ENCODE peak calls at places on chromosomes 7 and 10, in six cellular contexts. I, V, M, N, Z and L are unnamed samples.

GRCh38 chr7:93817004-93817403 is 73.5 kb downstream of the TFPI2 start:
- DNase-seq in I (no peak), V (no peak), M (no peak), N (no peak), Z (no peak), L (no peak)

GRCh38 chr10:30384051-30384674 is 35.1 kb upstream of the MTPAP start:
- DNase-seq in I (no peak), V (no peak), M (no peak), N (no peak), Z (no peak), L (no peak)

GRCh38 chr10:103648951-103649532 is 155.5 kb downstream of the NEURL1 start:
- DNase-seq in I (no peak), V (no peak), M (no peak), N (no peak), Z (no peak), L (no peak)

GRCh38 chr7:134435161-134435920 is 23.6 kb downstream of the AKR1B1 start:
- DNase-seq in I (no peak), V (no peak), M (no peak), N (no peak), Z (no peak), L (no peak)

GRCh38 chr7:126535176-126535575 is 717.6 kb downstream of the GRM8 start:
- DNase-seq in I (no peak), V (no peak), M (no peak), N (no peak), Z (no peak), L (no peak)

GRCh38 chr10:24791129-24791733 is 67.5 kb upstream of the ARHGAP21 start:
- DNase-seq in I (no peak), V (no peak), M (no peak), N (no peak), Z (no peak), L (no peak)

GRCh38 chr10:52740913-52741675 is 31.5 kb downstream of the MBL2 start:
- DNase-seq in I (peak), V (no peak), M (peak), N (no peak), Z (peak), L (no peak)

GRCh38 chr7:121336579-121336978 is 7.8 kb downstream of the WNT16 start:
- DNase-seq in I (no peak), V (no peak), M (no peak), N (no peak), Z (no peak), L (no peak)

GRCh38 chr10:14859775-14860174 is 18.9 kb upstream of the SUV39H2 start:
- DNase-seq in I (no peak), V (no peak), M (no peak), N (no peak), Z (no peak), L (no peak)

GRCh38 chr7:2725178-2726105 is 37.4 kb downstream of the AMZ1 start:
- DNase-seq in I (no peak), V (no peak), M (no peak), N (peak), Z (no peak), L (peak)